ENCODE peak calls at places on chromosomes 11 and 22, in six cellular contexts. A is adrenal gland, U is PC-3, L is uterus, I is breast epithelium, J is A549. D is an unnamed sample.

GRCh38 chr11:69055598-69056516 is 7.1 kb downstream of the TPCN2 start:
- DNase-seq in A (peak; percentile 41), U (no peak), L (no peak), I (peak; percentile 27), J (no peak), D (no peak)

GRCh38 chr11:79276900-79277299 is 163.9 kb downstream of the TENM4 start:
- DNase-seq in A (no peak), U (no peak), L (no peak), I (no peak), J (no peak), D (no peak)

GRCh38 chr22:36197601-36198146 is 3.9 kb downstream of the APOL4 start:
- DNase-seq in A (no peak), U (no peak), L (no peak), I (peak; percentile 20), J (no peak), D (no peak)

GRCh38 chr11:13008625-13009475 is at the start of gene RASSF10:
- DNase-seq in A (no peak), U (no peak), L (no peak), I (peak; percentile 92), J (peak; percentile 89), D (no peak)

GRCh38 chr11:113407163-113407562 is 19.6 kb downstream of the ANKK1 start:
- DNase-seq in A (no peak), U (no peak), L (no peak), I (no peak), J (no peak), D (no peak)

GRCh38 chr11:95697614-95698408 is 91.8 kb downstream of the FAM76B start:
- DNase-seq in A (no peak), U (no peak), L (no peak), I (no peak), J (no peak), D (no peak)

GRCh38 chr11:29527391-29527936 is 489.4 kb downstream of the KCNA4 start:
- DNase-seq in A (peak; percentile 42), U (peak; percentile 72), L (no peak), I (no peak), J (peak; percentile 65), D (no peak)

GRCh38 chr11:1749787-1750351 is 526 bp downstream of the IFITM10 start:
- DNase-seq in A (peak; percentile 76), U (peak; percentile 45), L (no peak), I (no peak), J (no peak), D (no peak)

GRCh38 chr11:131668867-131669780 is 298.7 kb downstream of the NTM start:
- DNase-seq in A (peak; percentile 31), U (peak; percentile 54), L (no peak), I (no peak), J (peak; percentile 42), D (no peak)

GRCh38 chr11:35173011-35173511 is 34.1 kb downstream of the CD44 start:
- DNase-seq in A (no peak), U (peak; percentile 35), L (no peak), I (no peak), J (no peak), D (no peak)

GRCh38 chr11:30741039-30741550 is 154.9 kb upstream of the MPPED2 start:
- DNase-seq in A (no peak), U (no peak), L (peak; percentile 62), I (no peak), J (peak; percentile 14), D (no peak)

GRCh38 chr11:46895821-46896220 is 22.5 kb downstream of the LRP4 start:
- DNase-seq in A (no peak), U (no peak), L (no peak), I (peak; percentile 80), J (no peak), D (no peak)

GRCh38 chr11:128551641-128552335 is 35.6 kb downstream of the ETS1 start:
- DNase-seq in A (no peak), U (peak; percentile 35), L (no peak), I (no peak), J (no peak), D (no peak)

GRCh38 chr11:14358729-14359439 is at the start of gene RRAS2:
- DNase-seq in A (peak; percentile 74), U (peak; percentile 71), L (peak; percentile 69), I (peak; percentile 56), J (peak; percentile 78), D (no peak)

GRCh38 chr11:48879256-48879655 is 104.4 kb downstream of the TRIM51G start:
- DNase-seq in A (no peak), U (no peak), L (no peak), I (no peak), J (no peak), D (no peak)

GRCh38 chr22:42662114-42663021 is 13.2 kb upstream of the CYB5R3 start:
- DNase-seq in A (peak; percentile 76), U (peak; percentile 76), L (peak; percentile 85), I (peak; percentile 64), J (peak; percentile 68), D (no peak)

GRCh38 chr11:92707665-92708064 is 261.8 kb upstream of the MTNR1B start:
- DNase-seq in A (no peak), U (no peak), L (no peak), I (no peak), J (no peak), D (no peak)

GRCh38 chr11:28793282-28793738 is 685.1 kb downstream of the METTL15 start:
- DNase-seq in A (no peak), U (no peak), L (no peak), I (no peak), J (no peak), D (no peak)

GRCh38 chr22:47629791-47630655 is 867.6 kb downstream of the TBC1D22A start:
- DNase-seq in A (no peak), U (no peak), L (no peak), I (no peak), J (no peak), D (no peak)

GRCh38 chr22:18156878-18157713 is 7.1 kb downstream of the USP18 start:
- DNase-seq in A (peak; percentile 68), U (peak; percentile 86), L (peak; percentile 63), I (peak; percentile 59), J (peak; percentile 65), D (no peak)

GRCh38 chr11:3041699-3042098 is 15.5 kb downstream of the CARS1 start:
- DNase-seq in A (peak; percentile 47), U (no peak), L (no peak), I (peak; percentile 79), J (no peak), D (no peak)

GRCh38 chr22:46002757-46003270 is 25.9 kb upstream of the WNT7B start:
- DNase-seq in A (peak; percentile 93), U (peak; percentile 43), L (no peak), I (no peak), J (no peak), D (no peak)

GRCh38 chr11:102882389-102883024 is 7.7 kb upstream of the MMP12 start:
- DNase-seq in A (no peak), U (no peak), L (no peak), I (no peak), J (no peak), D (no peak)

DNA sequence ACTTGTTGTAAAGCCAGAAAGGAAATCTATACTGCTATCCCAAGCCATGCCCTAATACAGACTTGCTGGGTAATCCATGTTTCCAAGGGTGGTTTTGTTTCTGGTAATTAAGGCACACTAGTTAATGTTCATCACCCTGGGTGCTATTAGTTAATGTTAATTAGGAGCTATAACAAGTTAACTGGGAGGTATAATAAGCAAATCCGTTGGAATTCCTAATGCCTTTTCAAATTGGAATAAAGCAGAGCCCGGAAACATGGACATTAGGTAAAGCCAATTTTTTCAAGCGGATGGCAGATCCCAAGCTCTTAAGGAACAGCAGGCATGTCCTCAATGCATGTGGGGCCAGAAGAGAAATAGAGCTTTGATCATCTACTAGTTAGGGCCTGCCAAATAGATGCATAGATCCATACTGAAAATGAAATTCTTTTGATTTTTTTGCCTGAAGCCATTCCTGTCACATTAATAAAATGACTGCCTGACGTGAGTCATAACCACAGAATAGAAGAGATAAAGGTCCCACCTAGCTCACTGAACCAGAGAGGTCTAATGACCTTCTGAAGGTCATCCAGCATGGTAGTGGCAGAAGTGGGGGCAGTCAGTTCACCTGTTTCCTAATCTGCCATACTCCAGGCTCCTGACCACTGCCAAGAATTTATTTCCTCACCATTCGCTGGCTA is 28.5 kb upstream of the CCDC34 start:
- DNase-seq in A (no peak), U (peak; percentile 37), L (no peak), I (no peak), J (no peak), D (no peak)
- H3K4me1 ChIP-seq in A (peaks cover 60% of the 10 kb centered on the region), U (peaks cover 48% of the 10 kb centered on the region), L (no peaks in the 10 kb centered on the region), I (no peaks in the 10 kb centered on the region), J (peaks cover 93% of the 10 kb centered on the region), D (peaks cover 29% of the 10 kb centered on the region)

DNA sequence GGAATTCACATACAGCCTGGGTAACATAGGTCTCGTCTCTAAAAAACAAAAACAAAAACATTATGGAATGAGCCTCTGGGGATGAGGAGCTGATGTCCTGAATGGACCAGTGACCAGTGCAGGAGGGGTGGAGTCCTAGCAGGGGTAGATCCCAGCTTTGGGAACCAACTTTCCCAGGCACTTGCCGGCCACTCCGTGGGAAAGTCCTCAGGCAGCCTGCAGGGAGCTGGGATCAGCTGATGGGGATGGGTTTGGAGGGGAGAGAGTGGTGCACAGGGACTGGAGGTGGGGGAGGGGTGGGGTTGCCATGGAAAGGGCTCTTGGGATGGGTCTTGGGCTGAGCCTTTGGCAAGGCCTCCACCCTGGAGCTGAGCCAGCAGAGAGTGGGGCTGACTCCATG is 19.1 kb downstream of the MGAT3 start:
- DNase-seq in A (no peak), U (no peak), L (no peak), I (no peak), J (no peak), D (no peak)
- H3K4me1 ChIP-seq in A (peaks cover 18% of the 10 kb centered on the region), U (no peaks in the 10 kb centered on the region), L (no peaks in the 10 kb centered on the region), I (no peaks in the 10 kb centered on the region), J (peaks cover 15% of the 10 kb centered on the region), D (peaks cover 22% of the 10 kb centered on the region)

DNA sequence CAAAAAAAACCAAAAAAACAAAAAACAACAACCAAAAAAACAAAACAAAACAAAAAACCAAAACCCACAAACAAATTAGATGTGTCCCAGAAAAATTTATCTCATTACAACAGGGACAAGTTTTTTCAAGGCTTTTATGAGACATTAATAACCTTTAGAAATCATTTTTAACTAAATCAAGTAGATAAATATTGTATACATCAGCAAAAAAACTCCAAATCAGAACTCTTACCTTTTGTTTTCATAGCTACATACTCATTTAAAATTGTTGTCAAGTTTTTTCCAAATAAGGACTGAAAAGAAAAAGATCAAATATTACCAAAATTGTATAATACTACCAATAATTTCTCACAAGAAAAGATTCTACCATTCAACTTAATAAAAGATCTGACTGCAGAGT is 28.7 kb downstream of the NPAT start:
- DNase-seq in A (no peak), U (no peak), L (no peak), I (no peak), J (no peak), D (no peak)
- H3K4me1 ChIP-seq in A (no peaks in the 10 kb centered on the region), U (no peaks in the 10 kb centered on the region), L (no peaks in the 10 kb centered on the region), I (no peaks in the 10 kb centered on the region), J (no peaks in the 10 kb centered on the region), D (no peaks in the 10 kb centered on the region)

GRCh38 chr11:117203069-117203407 is 3.9 kb downstream of the TAGLN start:
- DNase-seq in A (no peak), U (no peak), L (no peak), I (no peak), J (no peak), D (no peak)

GRCh38 chr11:117205211-117205818 is 6.1 kb downstream of the TAGLN start:
- DNase-seq in A (peak; percentile 83), U (no peak), L (no peak), I (peak; percentile 43), J (no peak), D (no peak)

GRCh38 chr11:117201906-117202305 is 2.7 kb downstream of the TAGLN start:
- DNase-seq in A (no peak), U (no peak), L (no peak), I (no peak), J (no peak), D (no peak)

GRCh38 chr11:117202386-117203068 is 3.4 kb downstream of the TAGLN start:
- DNase-seq in A (no peak), U (no peak), L (no peak), I (no peak), J (no peak), D (no peak)

GRCh38 chr11:117204283-117205080 is 5.3 kb downstream of the TAGLN start:
- DNase-seq in A (peak; percentile 45), U (no peak), L (peak; percentile 65), I (peak; percentile 50), J (no peak), D (no peak)
- H3K4me1 ChIP-seq in A (peaks cover 22% of the 10 kb centered on the region), U (no peaks in the 10 kb centered on the region), L (no peaks in the 10 kb centered on the region), I (no peaks in the 10 kb centered on the region), J (peaks cover 7% of the 10 kb centered on the region), D (no peaks in the 10 kb centered on the region)

D was measured in vagina.